ENCODE peak calls at places on chromosome 22, in five cellular contexts. One of them, this sample, is unnamed. For H3K4me1, the result is how much of the 10 kb centered on the place peaks cover.

GRCh38 chr22:48941903-48942625 is 885.6 kb downstream of the BRD1 start:
- DNase-seq in ovary: no peak
- DNase-seq in uterus: no peak
- DNase-seq in sigmoid colon: peak
- DNase-seq in A549: no peak
- DNase-seq in this sample: no peak

GRCh38 chr22:47406896-47407295 is 644.4 kb downstream of the TBC1D22A start:
- DNase-seq in ovary: no peak
- DNase-seq in uterus: no peak
- DNase-seq in sigmoid colon: no peak
- DNase-seq in A549: no peak
- DNase-seq in this sample: no peak

GRCh38 chr22:35043251-35043931 is 22.6 kb upstream of the ISX start:
- DNase-seq in ovary: no peak
- DNase-seq in uterus: no peak
- DNase-seq in sigmoid colon: no peak
- DNase-seq in A549: no peak
- DNase-seq in this sample: no peak

GRCh38 chr22:48217596-48217995 is 1455.1 kb downstream of the TBC1D22A start:
- DNase-seq in ovary: no peak
- DNase-seq in uterus: no peak
- DNase-seq in sigmoid colon: no peak
- DNase-seq in A549: no peak
- DNase-seq in this sample: no peak

GRCh38 chr22:33883561-33883960 is 36.7 kb downstream of the LARGE1 start:
- DNase-seq in ovary: no peak
- DNase-seq in uterus: no peak
- DNase-seq in sigmoid colon: no peak
- DNase-seq in A549: no peak
- DNase-seq in this sample: no peak

GRCh38 chr22:31960767-31961166 is 16.4 kb downstream of the YWHAH start:
- DNase-seq in ovary: no peak
- DNase-seq in uterus: no peak
- DNase-seq in sigmoid colon: no peak
- DNase-seq in A549: no peak
- DNase-seq in this sample: no peak

GRCh38 chr22:17007257-17007656 is 765 bp downstream of the GAB4 start:
- DNase-seq in ovary: no peak
- DNase-seq in uterus: no peak
- DNase-seq in sigmoid colon: no peak
- DNase-seq in A549: no peak
- DNase-seq in this sample: no peak

GRCh38 chr22:47205081-47205491 is 442.6 kb downstream of the TBC1D22A start:
- DNase-seq in ovary: no peak
- DNase-seq in uterus: no peak
- DNase-seq in sigmoid colon: peak
- DNase-seq in A549: no peak
- DNase-seq in this sample: no peak

GRCh38 chr22:31623634-31624312 is 38.2 kb downstream of the PISD start:
- DNase-seq in ovary: no peak
- DNase-seq in uterus: no peak
- DNase-seq in sigmoid colon: no peak
- DNase-seq in A549: no peak
- DNase-seq in this sample: peak

GRCh38 chr22:22074634-22075381 is 92.2 kb upstream of the TOP3B start:
- DNase-seq in ovary: no peak
- DNase-seq in uterus: no peak
- DNase-seq in sigmoid colon: no peak
- DNase-seq in A549: peak
- DNase-seq in this sample: no peak

DNA sequence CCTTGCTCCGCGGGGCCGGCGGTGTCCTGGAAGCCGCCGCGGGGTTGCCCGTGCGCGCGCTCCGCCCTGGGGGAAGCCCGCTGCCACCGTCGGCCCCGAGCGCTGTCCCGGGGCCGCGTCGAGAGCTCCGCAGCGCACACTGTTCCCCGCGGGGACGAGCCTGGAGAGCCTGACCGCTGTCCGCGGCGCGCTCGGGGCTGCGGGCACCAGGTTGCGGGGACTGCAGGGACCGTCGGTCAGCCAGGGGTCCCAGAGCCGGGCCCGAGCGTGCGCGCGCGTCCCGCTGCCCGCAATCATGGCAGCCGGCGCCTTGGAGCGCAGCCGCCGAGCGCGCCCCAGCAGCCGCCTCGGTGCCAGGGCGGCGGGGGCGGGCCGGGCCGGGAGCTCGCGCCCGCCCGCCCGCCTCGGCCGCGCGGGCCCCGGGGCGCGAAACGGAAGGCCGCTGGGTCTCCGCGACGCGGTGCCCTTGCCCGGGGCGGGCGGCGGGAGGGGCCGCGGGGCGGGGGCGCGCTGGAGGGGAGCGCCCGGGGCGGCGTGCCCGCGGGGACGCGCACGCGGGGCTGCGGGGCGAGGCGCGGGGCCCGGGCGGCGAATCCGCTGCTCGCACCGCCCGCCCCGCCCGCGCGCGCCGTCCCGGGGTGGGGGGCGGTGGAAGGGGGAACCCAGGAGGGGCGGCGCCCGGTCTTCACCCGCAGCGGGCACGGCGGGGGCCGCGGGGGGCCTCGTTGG is 79.4 kb upstream of the PPARA start:
- DNase-seq in ovary: peak
- DNase-seq in uterus: peak
- DNase-seq in sigmoid colon: peak
- DNase-seq in A549: peak
- DNase-seq in this sample: peak
- TF ChIP-seq POLR2A in ovary: no peak
- TF ChIP-seq POLR2A in uterus: no peak
- TF ChIP-seq POLR2A in sigmoid colon: no peak
- TF ChIP-seq POLR2A in A549: no peak
- TF ChIP-seq POLR2A in this sample: no peak

DNA sequence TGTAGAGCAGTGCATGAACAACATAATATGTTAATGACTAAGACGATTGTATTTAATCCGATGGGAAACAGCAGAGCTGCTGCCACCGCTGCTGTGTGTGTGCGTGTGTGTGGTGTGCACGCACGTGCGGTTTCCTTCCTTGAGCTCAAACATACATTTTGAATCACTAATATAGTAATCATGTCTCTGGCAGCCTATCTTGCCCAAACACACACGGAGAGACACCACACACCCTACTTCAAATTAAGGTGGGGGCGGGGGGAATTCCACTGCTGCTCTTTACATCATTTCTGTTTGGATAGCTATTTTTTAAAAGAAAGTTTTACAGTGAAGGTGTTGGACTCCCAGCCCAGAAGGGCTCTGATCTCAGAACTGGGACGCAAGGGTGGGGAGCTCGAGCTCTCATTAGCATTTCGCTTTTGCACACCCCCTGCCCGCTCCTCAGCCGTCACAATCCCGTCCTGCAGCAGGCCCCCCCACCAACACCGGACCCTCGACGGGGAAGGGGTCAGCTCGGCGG is 648 bp upstream of the FAM83F start:
- DNase-seq in ovary: no peak
- DNase-seq in uterus: no peak
- DNase-seq in sigmoid colon: no peak
- DNase-seq in A549: no peak
- DNase-seq in this sample: no peak
- H3K4me1 ChIP-seq in ovary: under half
- H3K4me1 ChIP-seq in uterus: under half
- H3K4me1 ChIP-seq in sigmoid colon: under half
- H3K4me1 ChIP-seq in A549: under half
- H3K4me1 ChIP-seq in this sample: under half

GRCh38 chr22:37561209-37562048 is 1.1 kb downstream of the CDC42EP1 start:
- DNase-seq in ovary: peak
- DNase-seq in uterus: peak
- DNase-seq in sigmoid colon: peak
- DNase-seq in A549: peak
- DNase-seq in this sample: peak
- TF ChIP-seq POLR2A in ovary: peak
- TF ChIP-seq POLR2A in uterus: peak
- TF ChIP-seq POLR2A in sigmoid colon: no peak
- TF ChIP-seq POLR2A in A549: no peak
- TF ChIP-seq POLR2A in this sample: peak

GRCh38 chr22:25390297-25391240 is 171.1 kb downstream of the CRYBB2 start:
- DNase-seq in ovary: no peak
- DNase-seq in uterus: no peak
- DNase-seq in sigmoid colon: no peak
- DNase-seq in A549: no peak
- DNase-seq in this sample: no peak

GRCh38 chr22:25389541-25389919 is 170.1 kb downstream of the CRYBB2 start:
- DNase-seq in ovary: no peak
- DNase-seq in uterus: no peak
- DNase-seq in sigmoid colon: no peak
- DNase-seq in A549: no peak
- DNase-seq in this sample: no peak

GRCh38 chr22:25395468-25395867 is 169.0 kb upstream of the GRK3 start:
- DNase-seq in ovary: no peak
- DNase-seq in uterus: no peak
- DNase-seq in sigmoid colon: no peak
- DNase-seq in A549: no peak
- DNase-seq in this sample: no peak

GRCh38 chr22:25393121-25393805 is 171.2 kb upstream of the GRK3 start:
- DNase-seq in ovary: no peak
- DNase-seq in uterus: no peak
- DNase-seq in sigmoid colon: no peak
- DNase-seq in A549: no peak
- DNase-seq in this sample: no peak

GRCh38 chr22:25392584-25392983 is 171.9 kb upstream of the GRK3 start:
- DNase-seq in ovary: no peak
- DNase-seq in uterus: no peak
- DNase-seq in sigmoid colon: no peak
- DNase-seq in A549: no peak
- DNase-seq in this sample: no peak
- H3K4me1 ChIP-seq in ovary: under half
- H3K4me1 ChIP-seq in uterus: under half
- H3K4me1 ChIP-seq in sigmoid colon: under half
- H3K4me1 ChIP-seq in A549: under half
- H3K4me1 ChIP-seq in this sample: under half

GRCh38 chr22:45185718-45186511 is 22.2 kb downstream of the NUP50 start:
- DNase-seq in ovary: no peak
- DNase-seq in uterus: no peak
- DNase-seq in sigmoid colon: no peak
- DNase-seq in A549: no peak
- DNase-seq in this sample: peak
- TF ChIP-seq POLR2A in ovary: no peak
- TF ChIP-seq POLR2A in uterus: no peak
- TF ChIP-seq POLR2A in sigmoid colon: no peak
- TF ChIP-seq POLR2A in A549: no peak
- TF ChIP-seq POLR2A in this sample: no peak

DNA sequence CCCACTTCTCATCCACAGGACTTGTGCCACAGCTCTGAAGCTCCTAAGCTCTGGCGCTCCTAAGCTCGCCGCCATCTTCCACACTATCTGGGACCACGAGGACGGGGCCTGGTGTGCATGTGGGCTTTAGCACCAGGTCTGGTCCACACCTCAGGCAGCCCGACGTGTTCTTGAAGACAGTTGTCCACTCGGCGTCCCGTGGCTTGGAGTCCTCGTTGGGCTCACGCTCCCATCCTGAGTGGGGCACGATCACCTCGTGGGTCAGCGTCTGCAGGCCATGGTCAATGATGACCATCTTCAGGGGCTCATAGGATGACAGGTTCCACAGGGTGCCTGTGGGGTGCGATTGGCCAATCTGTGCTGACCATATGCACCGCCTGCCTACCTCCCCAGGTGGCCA is 37.1 kb upstream of the TXNRD2 start:
- DNase-seq in ovary: no peak
- DNase-seq in uterus: no peak
- DNase-seq in sigmoid colon: no peak
- DNase-seq in A549: no peak
- DNase-seq in this sample: no peak
- H3K4me1 ChIP-seq in ovary: under half
- H3K4me1 ChIP-seq in uterus: under half
- H3K4me1 ChIP-seq in sigmoid colon: under half
- H3K4me1 ChIP-seq in A549: under half
- H3K4me1 ChIP-seq in this sample: under half

DNA sequence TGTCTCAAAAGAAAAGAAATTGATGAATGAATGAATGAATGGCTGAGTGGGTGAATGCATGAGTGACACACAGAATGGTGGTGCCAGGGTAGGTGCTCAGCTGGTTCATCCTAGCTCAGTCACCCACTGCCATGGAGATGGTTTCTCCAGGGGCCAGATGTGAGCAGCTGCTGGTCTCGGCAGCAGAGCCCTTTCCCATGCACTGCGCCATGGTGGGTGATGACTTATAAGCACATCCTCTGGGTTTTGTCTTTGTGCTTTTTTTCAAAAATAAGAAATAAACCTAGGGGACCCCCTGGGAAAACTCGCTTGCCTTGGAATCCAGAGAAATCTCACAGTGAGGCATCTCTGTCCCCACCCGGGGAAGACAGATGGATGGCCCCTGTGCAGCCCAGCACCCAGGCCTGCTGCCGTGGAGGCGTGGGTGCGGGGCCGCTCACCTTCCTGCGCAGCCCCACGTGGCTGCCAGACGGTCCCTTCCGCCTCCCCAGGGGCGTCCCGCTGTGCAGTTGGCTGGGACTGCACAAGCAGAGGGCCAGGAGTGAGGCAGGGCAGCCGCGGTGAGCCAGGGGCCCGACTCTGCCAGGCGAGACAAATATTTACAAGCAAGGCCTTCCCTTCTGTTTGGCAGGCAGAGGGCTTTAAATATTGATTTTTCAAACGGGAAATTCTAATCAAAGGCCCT is 24.2 kb downstream of the MPPED1 start:
- DNase-seq in ovary: no peak
- DNase-seq in uterus: no peak
- DNase-seq in sigmoid colon: no peak
- DNase-seq in A549: no peak
- DNase-seq in this sample: no peak
- TF ChIP-seq POLR2A in ovary: no peak
- TF ChIP-seq POLR2A in uterus: no peak
- TF ChIP-seq POLR2A in sigmoid colon: no peak
- TF ChIP-seq POLR2A in A549: no peak
- TF ChIP-seq POLR2A in this sample: no peak

DNA sequence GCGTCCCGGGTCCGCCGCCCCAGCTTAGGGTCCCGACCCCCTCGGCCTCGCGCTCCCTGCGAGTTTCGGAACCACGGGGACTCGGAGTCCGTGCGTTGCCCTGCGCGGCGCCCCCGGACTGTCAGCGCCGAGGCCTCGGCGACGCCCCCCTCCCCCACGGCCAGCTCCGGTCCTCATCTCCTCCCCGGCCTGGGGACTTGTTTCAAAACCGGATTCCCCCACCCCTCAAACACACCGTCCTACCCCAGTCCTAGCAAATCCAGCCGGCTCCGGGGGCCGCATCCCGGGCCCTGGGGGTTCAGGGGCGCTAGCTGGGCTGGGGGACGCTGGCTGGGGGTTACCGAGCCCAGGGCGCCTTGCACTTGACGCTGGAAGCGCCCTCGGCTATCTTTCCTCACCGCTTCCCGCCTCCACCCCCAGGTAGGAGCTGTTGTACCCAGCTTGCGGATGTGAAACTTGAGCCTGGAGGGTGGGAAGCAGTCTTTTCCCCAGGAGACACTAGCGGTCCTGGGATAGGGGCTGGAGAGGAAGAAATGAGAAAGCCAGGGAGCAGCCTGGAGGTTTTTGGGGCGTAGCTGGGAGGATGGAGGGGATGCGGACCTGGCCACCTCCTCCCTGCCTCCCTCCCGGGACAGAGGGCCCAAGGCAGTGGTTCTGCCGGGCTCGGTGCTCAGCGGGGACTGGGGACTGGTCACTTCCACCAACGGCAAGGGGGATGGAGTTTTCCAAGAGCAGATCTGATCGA is 560 bp downstream of the FBLN1 start:
- DNase-seq in ovary: no peak
- DNase-seq in uterus: no peak
- DNase-seq in sigmoid colon: no peak
- DNase-seq in A549: no peak
- DNase-seq in this sample: no peak
- H3K4me1 ChIP-seq in ovary: under half
- H3K4me1 ChIP-seq in uterus: under half
- H3K4me1 ChIP-seq in sigmoid colon: under half
- H3K4me1 ChIP-seq in A549: under half
- H3K4me1 ChIP-seq in this sample: under half

GRCh38 chr22:23909258-23909898 is 15.2 kb downstream of the MIF start:
- DNase-seq in ovary: no peak
- DNase-seq in uterus: peak
- DNase-seq in sigmoid colon: no peak
- DNase-seq in A549: no peak
- DNase-seq in this sample: no peak
- TF ChIP-seq POLR2A in ovary: no peak
- TF ChIP-seq POLR2A in uterus: no peak
- TF ChIP-seq POLR2A in sigmoid colon: no peak
- TF ChIP-seq POLR2A in A549: no peak
- TF ChIP-seq POLR2A in this sample: no peak

This sample was measured in adrenal gland.